ENCODE peak calls at places on chromosomes 13 and 19, in nine cellular contexts. G is kidney epithelial cell, N is BJ, P is Peyer's patch, Y is fibroblast of lung, H is heart left ventricle, X is psoas muscle, T is astrocyte, Z is OCI-LY7. L is an unnamed sample. For H3K36me3, the result is how much of the 10 kb centered on the place peaks cover.

GRCh38 chr13:35649162-35649561 is 172.7 kb upstream of the MAB21L1 start:
- DNase-seq in G (no peak), N (no peak), P (no peak), Y (peak), H (no peak), X (no peak), T (no peak), Z (no peak), L (no peak)

GRCh38 chr19:11380653-11381534 is 3.2 kb downstream of the EPOR start:
- DNase-seq in G (peak), N (peak), P (peak), Y (peak), H (peak), X (peak), T (peak), Z (peak), L (peak)

GRCh38 chr13:112330479-112331407 is 45.4 kb upstream of the SPACA7 start:
- DNase-seq in G (no peak), N (no peak), P (no peak), Y (no peak), H (no peak), X (no peak), T (no peak), Z (no peak), L (no peak)

GRCh38 chr13:113731192-113732175 is 27.5 kb upstream of the TMEM255B start:
- DNase-seq in G (no peak), N (no peak), P (no peak), Y (no peak), H (no peak), X (no peak), T (no peak), Z (no peak), L (no peak)

GRCh38 chr19:51457351-51458013 is 772 bp downstream of the SIGLEC8 start:
- DNase-seq in G (no peak), N (no peak), P (no peak), Y (no peak), H (no peak), X (no peak), T (no peak), Z (no peak), L (no peak)

GRCh38 chr19:3359850-3360493 is 6.4 kb upstream of the NFIC start:
- DNase-seq in G (no peak), N (no peak), P (no peak), Y (no peak), H (no peak), X (no peak), T (no peak), Z (peak), L (no peak)

GRCh38 chr13:62293081-62293480 is 877.4 kb upstream of the PCDH20 start:
- DNase-seq in G (no peak), N (no peak), P (no peak), Y (peak), H (no peak), X (no peak), T (no peak), Z (no peak), L (peak)

GRCh38 chr19:13917888-13918406 is 11.9 kb downstream of the CC2D1A start:
- DNase-seq in G (no peak), N (no peak), P (no peak), Y (no peak), H (peak), X (no peak), T (no peak), Z (no peak), L (no peak)

GRCh38 chr13:86856996-86857395 is 814.2 kb upstream of the SLITRK5 start:
- DNase-seq in G (peak), N (no peak), P (no peak), Y (peak), H (no peak), X (no peak), T (peak), Z (no peak), L (peak)

GRCh38 chr19:1076951-1077350 is 10.0 kb downstream of the ARHGAP45 start:
- DNase-seq in G (no peak), N (no peak), P (peak), Y (no peak), H (peak), X (peak), T (no peak), Z (peak), L (no peak)

GRCh38 chr19:9362905-9363304 is at the start of gene ZNF177:
- DNase-seq in G (no peak), N (no peak), P (no peak), Y (peak), H (no peak), X (no peak), T (peak), Z (no peak), L (peak)

GRCh38 chr19:38527466-38528136 is 90.2 kb downstream of the MAP4K1 start:
- DNase-seq in G (no peak), N (no peak), P (no peak), Y (no peak), H (no peak), X (no peak), T (no peak), Z (peak), L (no peak)

GRCh38 chr19:7251502-7251901 is 42.7 kb downstream of the INSR start:
- DNase-seq in G (no peak), N (no peak), P (no peak), Y (no peak), H (no peak), X (no peak), T (no peak), Z (no peak), L (no peak)

GRCh38 chr19:18420931-18421330 is 1.7 kb downstream of the SSBP4 start:
- DNase-seq in G (no peak), N (no peak), P (no peak), Y (no peak), H (no peak), X (no peak), T (no peak), Z (no peak), L (no peak)

GRCh38 chr19:4695224-4695731 is 25.1 kb upstream of the MYDGF start:
- DNase-seq in G (no peak), N (no peak), P (no peak), Y (no peak), H (no peak), X (peak), T (no peak), Z (no peak), L (no peak)

GRCh38 chr19:41927810-41928192 is 448 bp downstream of the ERFL start:
- DNase-seq in G (no peak), N (no peak), P (peak), Y (no peak), H (no peak), X (no peak), T (no peak), Z (peak), L (no peak)

GRCh38 chr13:51995677-51996551 is 15.3 kb downstream of the ATP7B start:
- DNase-seq in G (no peak), N (no peak), P (no peak), Y (peak), H (peak), X (no peak), T (peak), Z (no peak), L (peak)

GRCh38 chr19:6424190-6424938 is at the start of gene KHSRP:
- DNase-seq in G (no peak), N (no peak), P (no peak), Y (no peak), H (peak), X (peak), T (no peak), Z (peak), L (peak)

GRCh38 chr13:97141564-97142005 is 80.5 kb upstream of the MBNL2 start:
- DNase-seq in G (peak), N (no peak), P (no peak), Y (peak), H (no peak), X (no peak), T (peak), Z (no peak), L (peak)

GRCh38 chr19:36140289-36141038 is 598 bp downstream of the CAPNS1 start:
- DNase-seq in G (no peak), N (no peak), P (peak), Y (peak), H (peak), X (peak), T (peak), Z (peak), L (peak)

GRCh38 chr19:55210120-55210493 is 806 bp upstream of the PTPRH start:
- DNase-seq in G (peak), N (peak), P (no peak), Y (peak), H (no peak), X (no peak), T (peak), Z (no peak), L (peak)

GRCh38 chr19:10230155-10230903 is 802 bp downstream of the S1PR2 start:
- DNase-seq in G (no peak), N (no peak), P (peak), Y (peak), H (peak), X (peak), T (no peak), Z (no peak), L (peak)

GRCh38 chr13:90454002-90454636 is 893.4 kb upstream of the MIR17HG start:
- DNase-seq in G (no peak), N (no peak), P (no peak), Y (no peak), H (no peak), X (no peak), T (no peak), Z (no peak), L (no peak)

GRCh38 chr19:53977991-53978731 is 13.3 kb upstream of the CACNG6 start:
- DNase-seq in G (no peak), N (peak), P (no peak), Y (peak), H (peak), X (peak), T (peak), Z (no peak), L (peak)

GRCh38 chr19:42176990-42177685 is 40.3 kb downstream of the DEDD2 start:
- DNase-seq in G (peak), N (no peak), P (peak), Y (peak), H (peak), X (peak), T (peak), Z (peak), L (peak)

GRCh38 chr19:51784922-51785690 is 9.9 kb upstream of the FPR3 start:
- DNase-seq in G (no peak), N (no peak), P (no peak), Y (peak), H (peak), X (peak), T (peak), Z (peak), L (peak)

GRCh38 chr19:13872695-13873389 is 4.1 kb upstream of the NANOS3 start:
- DNase-seq in G (no peak), N (no peak), P (no peak), Y (no peak), H (no peak), X (no peak), T (no peak), Z (no peak), L (no peak)

GRCh38 chr13:109778102-109778542 is 8.3 kb downstream of the IRS2 start:
- DNase-seq in G (peak), N (no peak), P (no peak), Y (no peak), H (no peak), X (no peak), T (peak), Z (no peak), L (no peak)

GRCh38 chr19:2167896-2168618 is 4.3 kb downstream of the DOT1L start:
- DNase-seq in G (no peak), N (no peak), P (peak), Y (peak), H (peak), X (peak), T (peak), Z (peak), L (peak)

GRCh38 chr13:23610966-23611486 is 40.8 kb downstream of the TNFRSF19 start:
- DNase-seq in G (no peak), N (no peak), P (no peak), Y (peak), H (peak), X (no peak), T (peak), Z (no peak), L (peak)

GRCh38 chr13:23610187-23610576 is 40.0 kb downstream of the TNFRSF19 start:
- DNase-seq in G (no peak), N (no peak), P (no peak), Y (peak), H (no peak), X (no peak), T (peak), Z (no peak), L (peak)

GRCh38 chr13:23609414-23610186 is 39.4 kb downstream of the TNFRSF19 start:
- DNase-seq in G (no peak), N (no peak), P (no peak), Y (peak), H (no peak), X (no peak), T (peak), Z (no peak), L (peak)

GRCh38 chr13:23613971-23614370 is 43.8 kb downstream of the TNFRSF19 start:
- DNase-seq in G (no peak), N (no peak), P (no peak), Y (no peak), H (no peak), X (no peak), T (no peak), Z (no peak), L (no peak)

DNA sequence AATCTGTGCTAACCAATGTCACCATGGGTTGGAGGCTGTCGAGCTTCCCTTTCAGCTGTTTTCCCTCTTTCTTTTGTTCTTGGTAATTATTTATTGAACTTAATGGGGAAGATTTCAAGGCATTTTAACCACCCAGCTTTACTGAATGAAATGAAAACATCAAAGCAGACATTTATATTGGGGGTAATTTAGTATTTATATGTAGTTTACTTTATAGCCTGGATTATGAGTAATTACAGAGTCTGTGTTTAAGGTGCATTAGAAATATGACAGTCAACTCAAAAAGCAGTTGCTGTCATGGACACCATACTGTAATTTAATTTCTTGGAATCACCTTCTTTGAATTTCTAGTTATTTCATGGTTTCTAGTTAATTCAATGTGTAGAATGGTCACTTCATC is 42.0 kb downstream of the TNFRSF19 start:
- DNase-seq in G (no peak), N (no peak), P (no peak), Y (no peak), H (no peak), X (no peak), T (no peak), Z (no peak), L (no peak)
- H3K4me3 ChIP-seq in G (no peak), N (no peak), P (no peak), Y (no peak), H (no peak), X (no peak), T (no peak), Z (no peak), L (no peak)

GRCh38 chr13:48264052-48264451 is 31.0 kb downstream of the ITM2B start:
- DNase-seq in G (no peak), N (no peak), P (no peak), Y (no peak), H (no peak), X (no peak), T (no peak), Z (no peak), L (no peak)
- H3K36me3 ChIP-seq in G (under half), N (under half), P (under half), Y (under half), H (half or more), X (under half), T (under half), Z (under half), L (under half)

GRCh38 chr19:17025361-17025760 is 1.2 kb downstream of the CPAMD8 start:
- DNase-seq in G (no peak), N (no peak), P (no peak), Y (no peak), H (no peak), X (no peak), T (no peak), Z (no peak), L (no peak)
- H3K4me3 ChIP-seq in G (no peak), N (no peak), P (no peak), Y (no peak), H (peak), X (no peak), T (no peak), Z (no peak), L (no peak)

GRCh38 chr19:19871932-19872331 is 6.2 kb downstream of the ZNF253 start:
- DNase-seq in G (no peak), N (no peak), P (no peak), Y (no peak), H (no peak), X (no peak), T (no peak), Z (no peak), L (no peak)
- H3K36me3 ChIP-seq in G (under half), N (under half), P (under half), Y (under half), H (under half), X (under half), T (under half), Z (half or more), L (under half)

L was measured in MG63.